ENCODE peak calls at places on chromosomes 1 and 21, in ten cellular contexts. K is T1000, Y is NCI-H82, Z is heart left ventricle, B is NCI-H1417, H is smooth muscle cell of the brain vasculature, P is right lobe of liver, L is OCI-LY7, M is HTR-8/SVneo, Q is HEK293T. V is an unnamed sample.

GRCh38 chr1:98046031-98046641 is 125.3 kb upstream of the DPYD start:
- DNase-seq in K (peak), Y (peak), Z (no peak), B (peak), H (no peak), P (peak), L (no peak), M (no peak), Q (no peak), V (no peak)

GRCh38 chr1:162678439-162678838 is 46.2 kb downstream of the DDR2 start:
- DNase-seq in K (peak), Y (no peak), Z (no peak), B (no peak), H (no peak), P (no peak), L (no peak), M (peak), Q (no peak), V (no peak)

GRCh38 chr1:223031690-223032601 is 111.1 kb downstream of the TLR5 start:
- DNase-seq in K (peak), Y (no peak), Z (peak), B (no peak), H (no peak), P (no peak), L (no peak), M (no peak), Q (no peak), V (no peak)

GRCh38 chr1:41404308-41404755 is 43.1 kb downstream of the FOXO6 start:
- DNase-seq in K (no peak), Y (peak), Z (no peak), B (peak), H (no peak), P (no peak), L (peak), M (peak), Q (no peak), V (no peak)

GRCh38 chr1:38561699-38562098 is 297.9 kb downstream of the RRAGC start:
- DNase-seq in K (no peak), Y (peak), Z (no peak), B (peak), H (no peak), P (no peak), L (no peak), M (no peak), Q (no peak), V (no peak)

GRCh38 chr1:183023146-183023600 is at the start of gene LAMC1:
- DNase-seq in K (peak), Y (peak), Z (peak), B (peak), H (no peak), P (peak), L (peak), M (peak), Q (peak), V (peak)

GRCh38 chr1:108892356-108893140 is 15.8 kb downstream of the GPSM2 start:
- DNase-seq in K (no peak), Y (no peak), Z (no peak), B (no peak), H (no peak), P (no peak), L (no peak), M (no peak), Q (no peak), V (no peak)

GRCh38 chr1:52523376-52523775 is 29.5 kb downstream of the TUT4 start:
- DNase-seq in K (no peak), Y (no peak), Z (no peak), B (no peak), H (no peak), P (no peak), L (no peak), M (no peak), Q (no peak), V (no peak)

GRCh38 chr21:15820857-15821256 is 91.1 kb downstream of the USP25 start:
- DNase-seq in K (no peak), Y (no peak), Z (no peak), B (no peak), H (no peak), P (no peak), L (no peak), M (no peak), Q (no peak), V (no peak)

GRCh38 chr1:6141601-6142000 is 38.5 kb downstream of the CHD5 start:
- DNase-seq in K (no peak), Y (peak), Z (no peak), B (no peak), H (no peak), P (no peak), L (peak), M (no peak), Q (no peak), V (no peak)

GRCh38 chr1:223834660-223835263 is 11.0 kb downstream of the TP53BP2 start:
- DNase-seq in K (no peak), Y (no peak), Z (no peak), B (no peak), H (no peak), P (no peak), L (no peak), M (no peak), Q (no peak), V (no peak)

GRCh38 chr1:72281144-72281543 is 1.2 kb downstream of the NEGR1 start:
- DNase-seq in K (no peak), Y (no peak), Z (no peak), B (peak), H (no peak), P (no peak), L (no peak), M (no peak), Q (no peak), V (no peak)

GRCh38 chr1:90295534-90295933 is 300.6 kb downstream of the ZNF326 start:
- DNase-seq in K (no peak), Y (no peak), Z (no peak), B (no peak), H (no peak), P (no peak), L (no peak), M (no peak), Q (no peak), V (no peak)

GRCh38 chr21:32757804-32758203 is 13.8 kb downstream of the PAXBP1 start:
- DNase-seq in K (no peak), Y (no peak), Z (no peak), B (no peak), H (no peak), P (no peak), L (no peak), M (no peak), Q (no peak), V (no peak)

GRCh38 chr1:28359592-28360239 is 9.8 kb upstream of the PHACTR4 start:
- DNase-seq in K (peak), Y (peak), Z (peak), B (peak), H (no peak), P (peak), L (peak), M (peak), Q (peak), V (no peak)

GRCh38 chr1:6025269-6026094 is 20.2 kb upstream of the KCNAB2 start:
- DNase-seq in K (no peak), Y (no peak), Z (peak), B (peak), H (no peak), P (no peak), L (no peak), M (peak), Q (no peak), V (no peak)

GRCh38 chr1:151512801-151513625 is 1.8 kb downstream of the CGN start:
- DNase-seq in K (no peak), Y (peak), Z (no peak), B (peak), H (no peak), P (peak), L (no peak), M (no peak), Q (no peak), V (peak)

GRCh38 chr1:43285269-43285986 is at the start of gene C1orf210:
- DNase-seq in K (no peak), Y (no peak), Z (peak), B (peak), H (no peak), P (peak), L (no peak), M (no peak), Q (no peak), V (peak)

GRCh38 chr1:96808186-96808585 is 86.6 kb downstream of the PTBP2 start:
- DNase-seq in K (no peak), Y (peak), Z (peak), B (peak), H (no peak), P (no peak), L (no peak), M (no peak), Q (peak), V (no peak)

GRCh38 chr1:196774603-196775002 is at the start of gene CFHR3:
- DNase-seq in K (no peak), Y (no peak), Z (no peak), B (no peak), H (no peak), P (no peak), L (no peak), M (no peak), Q (no peak), V (no peak)

GRCh38 chr1:17891205-17892110 is 136.3 kb downstream of the ACTL8 start:
- DNase-seq in K (no peak), Y (no peak), Z (peak), B (no peak), H (no peak), P (no peak), L (no peak), M (no peak), Q (no peak), V (no peak)

GRCh38 chr1:235090406-235091069 is 38.1 kb downstream of the TOMM20 start:
- DNase-seq in K (no peak), Y (no peak), Z (no peak), B (no peak), H (no peak), P (no peak), L (no peak), M (peak), Q (no peak), V (no peak)

GRCh38 chr1:236998571-236998970 is 5.7 kb downstream of the MT1HL1 start:
- DNase-seq in K (no peak), Y (no peak), Z (peak), B (no peak), H (no peak), P (no peak), L (no peak), M (no peak), Q (no peak), V (no peak)

GRCh38 chr1:161139765-161140164 is 7.3 kb upstream of the DEDD start:
- DNase-seq in K (no peak), Y (peak), Z (no peak), B (peak), H (no peak), P (no peak), L (peak), M (no peak), Q (peak), V (no peak)

GRCh38 chr1:169193191-169193850 is 86.8 kb downstream of the ATP1B1 start:
- DNase-seq in K (no peak), Y (peak), Z (peak), B (no peak), H (no peak), P (no peak), L (no peak), M (no peak), Q (no peak), V (no peak)

GRCh38 chr1:227901239-227901905 is 46.4 kb downstream of the WNT9A start:
- DNase-seq in K (no peak), Y (no peak), Z (peak), B (no peak), H (no peak), P (peak), L (no peak), M (no peak), Q (no peak), V (peak)

GRCh38 chr1:118366296-118366695 is 181.3 kb upstream of the SPAG17 start:
- DNase-seq in K (no peak), Y (no peak), Z (no peak), B (no peak), H (no peak), P (no peak), L (no peak), M (no peak), Q (no peak), V (no peak)

GRCh38 chr1:233627376-233627775 is 13.5 kb downstream of the KCNK1 start:
- DNase-seq in K (no peak), Y (peak), Z (no peak), B (no peak), H (no peak), P (no peak), L (no peak), M (no peak), Q (no peak), V (no peak)

GRCh38 chr1:202249846-202250245 is 56.2 kb downstream of the LGR6 start:
- DNase-seq in K (no peak), Y (no peak), Z (no peak), B (no peak), H (no peak), P (no peak), L (no peak), M (no peak), Q (no peak), V (peak)

GRCh38 chr21:17429936-17430335 is 82.9 kb upstream of the CXADR start:
- DNase-seq in K (no peak), Y (no peak), Z (no peak), B (no peak), H (no peak), P (no peak), L (peak), M (no peak), Q (no peak), V (no peak)

GRCh38 chr1:153945131-153945794 is 1.3 kb downstream of the DENND4B start:
- DNase-seq in K (no peak), Y (no peak), Z (peak), B (peak), H (no peak), P (peak), L (peak), M (no peak), Q (no peak), V (no peak)

GRCh38 chr1:6494627-6495026 is 3.2 kb upstream of the PLEKHG5 start:
- DNase-seq in K (no peak), Y (no peak), Z (peak), B (no peak), H (no peak), P (no peak), L (no peak), M (no peak), Q (no peak), V (no peak)

GRCh38 chr21:29318354-29318753 is 19.6 kb downstream of the BACH1 start:
- DNase-seq in K (no peak), Y (peak), Z (no peak), B (peak), H (no peak), P (no peak), L (no peak), M (no peak), Q (no peak), V (no peak)

GRCh38 chr1:206041640-206042039 is 11.3 kb upstream of the RHEX start:
- DNase-seq in K (no peak), Y (peak), Z (no peak), B (peak), H (no peak), P (no peak), L (peak), M (no peak), Q (no peak), V (no peak)

GRCh38 chr21:32572574-32573420 is 12.5 kb downstream of the TCP10L start:
- DNase-seq in K (no peak), Y (peak), Z (no peak), B (peak), H (no peak), P (no peak), L (peak), M (no peak), Q (no peak), V (no peak)

GRCh38 chr1:178693368-178693767 is 31.7 kb upstream of the RALGPS2 start:
- DNase-seq in K (no peak), Y (no peak), Z (no peak), B (no peak), H (no peak), P (no peak), L (no peak), M (peak), Q (peak), V (no peak)

GRCh38 chr1:181187596-181188126 is 99.2 kb downstream of the IER5 start:
- DNase-seq in K (no peak), Y (no peak), Z (no peak), B (no peak), H (no peak), P (no peak), L (no peak), M (no peak), Q (no peak), V (no peak)

V was measured in RWPE2.